ENCODE peak calls at places on chromosomes 16 and 17, in ten cellular contexts. I is posterior vena cava; L is stimulated activated CD8-positive, alpha-beta memory T cell treated with anti-CD3 and anti-CD28 coated beads, Interleukin-7, amount 100 ng/mL, for 1 hour; H is mesendoderm; U is NCI-H1092 treated with DMSO at 0.1 percent for 48 hours; M is NCI-H2081; Q is activated effector memory CD4-positive, alpha-beta T cell treated with Interleukin-2 at 50 U/mL for 16 hours; T is cardiac fibroblast; S is H7; B is activated CD4-positive, alpha-beta T cell treated with anti-CD3 and anti-CD28 coated beads, Interleukin-2, amount 50 U/mL, for 1 hour. W is an unnamed sample.
A peak's percentile ranks its signal among the peaks of the same experiment; 100 is the strongest.

GRCh38 chr17:42121066-42121769 is at the start of gene KAT2A:
- DNase-seq in I (peak; percentile 94), L (peak; percentile 45), H (peak; percentile 91), U (peak; percentile 72), M (peak; percentile 84), Q (peak; percentile 63), T (peak; percentile 83), S (peak; percentile 98), B (peak; percentile 73), W (peak; percentile 91)

GRCh38 chr16:53911506-53911905 is 207.6 kb downstream of the FTO start:
- DNase-seq in I (no peak), L (no peak), H (peak; percentile 14), U (no peak), M (no peak), Q (no peak), T (peak; percentile 34), S (no peak), B (no peak), W (no peak)

GRCh38 chr16:89765292-89765810 is 44.0 kb downstream of the ZNF276 start:
- DNase-seq in I (no peak), L (no peak), H (no peak), U (no peak), M (no peak), Q (no peak), T (no peak), S (peak; percentile 16), B (no peak), W (no peak)

GRCh38 chr16:53717577-53717976 is 13.6 kb downstream of the FTO start:
- DNase-seq in I (no peak), L (no peak), H (no peak), U (no peak), M (no peak), Q (no peak), T (no peak), S (no peak), B (no peak), W (no peak)

GRCh38 chr17:28572294-28573099 is 1.2 kb upstream of the PIGS start:
- DNase-seq in I (no peak), L (no peak), H (no peak), U (no peak), M (no peak), Q (no peak), T (no peak), S (peak; percentile 35), B (no peak), W (no peak)

GRCh38 chr17:82050761-82051641 is 610 bp downstream of the RFNG start:
- DNase-seq in I (no peak), L (no peak), H (no peak), U (no peak), M (no peak), Q (no peak), T (no peak), S (peak; percentile 93), B (no peak), W (no peak)

GRCh38 chr17:82445542-82445941 is 5.0 kb downstream of the CYBC1 start:
- DNase-seq in I (no peak), L (no peak), H (no peak), U (no peak), M (no peak), Q (no peak), T (no peak), S (no peak), B (no peak), W (no peak)

GRCh38 chr16:5523794-5524193 is 426.2 kb upstream of the EEF2KMT start:
- DNase-seq in I (no peak), L (no peak), H (peak; percentile 84), U (no peak), M (no peak), Q (no peak), T (no peak), S (peak; percentile 16), B (no peak), W (no peak)

W was measured in Calu3.